ENCODE peak calls at places on chromosomes 3 and 15, in eight cellular contexts. T is AG04449; A is CD4-positive, alpha-beta T cell; K is kidney epithelial cell; J is adrenal gland; M is AG09309; Z is H9; C is NB4. H is an unnamed sample.

GRCh38 chr3:101807884-101808283 is 28.9 kb downstream of the NXPE3 start:
- DNase-seq in T (no peak), M (no peak), Z (no peak), J (no peak), C (no peak), A (no peak), K (no peak), H (no peak)

GRCh38 chr3:194572131-194572789 is 61.0 kb downstream of the TMEM44 start:
- DNase-seq in C (no peak), A (no peak), K (peak), Z (no peak), J (peak), M (peak), T (peak), H (no peak)

GRCh38 chr15:59885832-59886231 is 118.3 kb upstream of the FOXB1 start:
- DNase-seq in T (no peak), Z (no peak), M (no peak), A (no peak), K (no peak), J (no peak), C (peak), H (no peak)

GRCh38 chr3:124250053-124250452 is 258.1 kb upstream of the ROPN1 start:
- DNase-seq in J (no peak), A (no peak), T (no peak), C (no peak), M (no peak), Z (no peak), K (no peak), H (no peak)

GRCh38 chr15:43977072-43977884 is 150.5 kb downstream of the WDR76 start:
- DNase-seq in T (no peak), C (peak), M (no peak), K (no peak), J (no peak), Z (no peak), A (peak), H (no peak)

GRCh38 chr15:70447927-70448698 is 315.2 kb downstream of the UACA start:
- DNase-seq in J (peak), A (peak), M (no peak), Z (no peak), T (no peak), C (peak), K (no peak), H (no peak)

GRCh38 chr3:55527381-55527780 is 40.3 kb upstream of the WNT5A start:
- DNase-seq in K (no peak), J (no peak), T (no peak), C (no peak), Z (no peak), A (no peak), M (no peak), H (no peak)

GRCh38 chr3:143924522-143925381 is 46.9 kb upstream of the DIPK2A start:
- DNase-seq in T (no peak), Z (no peak), J (no peak), K (no peak), M (no peak), C (no peak), A (no peak), H (no peak)

GRCh38 chr3:152460936-152461335 is 192.2 kb downstream of the MBNL1 start:
- DNase-seq in K (no peak), C (no peak), J (no peak), Z (no peak), T (no peak), A (no peak), M (no peak), H (no peak)

GRCh38 chr3:181998828-181999227 is 287.1 kb downstream of the SOX2 start:
- DNase-seq in T (no peak), J (no peak), K (no peak), M (no peak), C (no peak), A (no peak), Z (no peak), H (no peak)

GRCh38 chr3:44883999-44884431 is 9.6 kb downstream of the TGM4 start:
- DNase-seq in K (peak), A (no peak), M (peak), C (peak), T (peak), Z (no peak), J (no peak), H (no peak)

GRCh38 chr3:27166888-27167287 is 202.3 kb downstream of the NEK10 start:
- DNase-seq in T (peak), J (no peak), K (peak), Z (no peak), M (peak), C (no peak), A (no peak), H (no peak)

GRCh38 chr3:155743616-155744015 is 1.3 kb downstream of the PLCH1 start:
- DNase-seq in M (no peak), Z (no peak), T (no peak), A (no peak), C (no peak), J (no peak), K (no peak), H (no peak)

GRCh38 chr15:92655178-92655995 is at the start of gene FAM174B:
- DNase-seq in C (no peak), Z (peak), T (no peak), J (no peak), K (no peak), M (no peak), A (no peak), H (peak)

GRCh38 chr3:73007992-73008712 is 11.5 kb downstream of the PPP4R2 start:
- DNase-seq in Z (no peak), J (no peak), M (no peak), T (no peak), K (no peak), C (no peak), A (no peak), H (no peak)

GRCh38 chr3:14222900-14223594 is 44.4 kb downstream of the LSM3 start:
- DNase-seq in K (no peak), J (no peak), A (no peak), T (no peak), C (no peak), M (no peak), Z (no peak), H (no peak)

GRCh38 chr15:68820205-68820588 is 498 bp downstream of the ANP32A start:
- DNase-seq in A (peak), J (peak), K (no peak), M (no peak), T (no peak), Z (no peak), C (peak), H (no peak)

GRCh38 chr15:52656412-52656811 is 22.8 kb downstream of the ATOSA start:
- DNase-seq in Z (no peak), M (no peak), T (no peak), C (no peak), K (no peak), A (no peak), J (no peak), H (no peak)

GRCh38 chr3:177827517-177828249 is 630.4 kb upstream of the TBL1XR1 start:
- DNase-seq in J (no peak), C (no peak), T (peak), A (no peak), Z (no peak), K (peak), M (peak), H (no peak)

GRCh38 chr15:24966364-24967103 is 11.7 kb downstream of the SNRPN start:
- DNase-seq in M (no peak), A (no peak), J (no peak), K (no peak), T (no peak), Z (no peak), C (no peak), H (no peak)

GRCh38 chr3:124701687-124702086 is 28.6 kb upstream of the UMPS start:
- DNase-seq in J (no peak), A (no peak), C (no peak), M (peak), T (peak), Z (no peak), K (peak), H (no peak)

GRCh38 chr15:38176155-38176554 is 76.5 kb upstream of the SPRED1 start:
- DNase-seq in T (peak), Z (no peak), M (peak), K (peak), C (peak), J (no peak), A (no peak), H (no peak)

GRCh38 chr3:36494461-36495109 is 114.3 kb downstream of the STAC start:
- DNase-seq in M (peak), J (no peak), Z (no peak), K (no peak), T (peak), A (no peak), C (peak), H (no peak)

GRCh38 chr3:175426805-175427204 is 567.7 kb downstream of the NAALADL2 start:
- DNase-seq in Z (no peak), K (no peak), M (no peak), C (no peak), T (no peak), J (no peak), A (no peak), H (no peak)

GRCh38 chr3:94036909-94037507 is 8.6 kb upstream of the STX19 start:
- DNase-seq in J (no peak), M (no peak), A (no peak), K (no peak), T (no peak), Z (no peak), C (peak), H (no peak)

GRCh38 chr15:79475312-79475711 is 43.2 kb downstream of the MINAR1 start:
- DNase-seq in C (no peak), M (peak), Z (no peak), J (no peak), T (peak), K (no peak), A (no peak), H (no peak)

GRCh38 chr15:70956196-70956595 is 63.6 kb downstream of the LRRC49 start:
- DNase-seq in Z (no peak), J (no peak), M (no peak), A (no peak), C (no peak), T (no peak), K (no peak), H (no peak)

GRCh38 chr3:21893250-21893649 is 142.2 kb upstream of the ZNF385D start:
- DNase-seq in J (no peak), K (no peak), Z (no peak), A (no peak), M (peak), C (no peak), T (no peak), H (no peak)

GRCh38 chr3:66544619-66545429 is 44.0 kb upstream of the LRIG1 start:
- DNase-seq in C (no peak), J (no peak), Z (no peak), K (no peak), A (no peak), T (no peak), M (no peak), H (no peak)

GRCh38 chr15:101024111-101024695 is 105.0 kb downstream of the LRRK1 start:
- DNase-seq in J (peak), Z (peak), C (no peak), K (no peak), M (no peak), A (no peak), T (no peak), H (no peak)

GRCh38 chr15:67175643-67176071 is 78.8 kb downstream of the AAGAB start:
- DNase-seq in T (no peak), K (peak), Z (no peak), J (peak), M (peak), A (no peak), C (peak), H (no peak)

GRCh38 chr3:71063768-71064287 is 519.7 kb downstream of the FOXP1 start:
- DNase-seq in J (no peak), K (no peak), T (no peak), M (no peak), A (peak), Z (no peak), C (peak), H (no peak)

GRCh38 chr3:135197246-135197645 is 402.2 kb downstream of the EPHB1 start:
- DNase-seq in M (no peak), A (no peak), J (no peak), K (no peak), T (no peak), C (no peak), Z (no peak), H (no peak)

GRCh38 chr3:65783117-65783516 is 255.6 kb downstream of the MAGI1 start:
- DNase-seq in M (no peak), J (no peak), Z (no peak), A (no peak), C (no peak), K (no peak), T (no peak), H (no peak)

GRCh38 chr15:53378096-53378620 is 381.3 kb downstream of the WDR72 start:
- DNase-seq in A (no peak), M (no peak), C (no peak), Z (no peak), J (no peak), K (no peak), T (no peak), H (no peak)

GRCh38 chr3:150300847-150301517 is 107.1 kb upstream of the TSC22D2 start:
- DNase-seq in T (no peak), C (no peak), A (no peak), Z (no peak), J (no peak), M (no peak), K (peak), H (no peak)

GRCh38 chr3:20039765-20040475 is at the start of gene KAT2B:
- DNase-seq in T (no peak), C (peak), K (no peak), A (peak), J (peak), M (no peak), Z (peak), H (no peak)

GRCh38 chr3:20039082-20039764 is 1.0 kb upstream of the KAT2B start:
- DNase-seq in A (no peak), M (no peak), K (no peak), T (no peak), J (no peak), Z (no peak), C (peak), H (no peak)

GRCh38 chr3:20041197-20041780 is 1.0 kb downstream of the KAT2B start:
- DNase-seq in K (no peak), T (no peak), C (peak), J (peak), A (peak), Z (peak), M (no peak), H (no peak)

GRCh38 chr3:20042331-20042730 is 2.1 kb downstream of the KAT2B start:
- DNase-seq in T (no peak), A (no peak), C (no peak), J (no peak), Z (no peak), K (no peak), M (no peak), H (no peak)

GRCh38 chr3:20040476-20041196 is 390 bp downstream of the KAT2B start:
- DNase-seq in M (no peak), A (peak), Z (peak), C (peak), T (no peak), K (no peak), J (peak), H (no peak)
- TF ChIP-seq CTCF in M (no peak), A (no peak), Z (peak), C (no peak), T (peak), K (peak), J (no peak), H (no peak)

DNA sequence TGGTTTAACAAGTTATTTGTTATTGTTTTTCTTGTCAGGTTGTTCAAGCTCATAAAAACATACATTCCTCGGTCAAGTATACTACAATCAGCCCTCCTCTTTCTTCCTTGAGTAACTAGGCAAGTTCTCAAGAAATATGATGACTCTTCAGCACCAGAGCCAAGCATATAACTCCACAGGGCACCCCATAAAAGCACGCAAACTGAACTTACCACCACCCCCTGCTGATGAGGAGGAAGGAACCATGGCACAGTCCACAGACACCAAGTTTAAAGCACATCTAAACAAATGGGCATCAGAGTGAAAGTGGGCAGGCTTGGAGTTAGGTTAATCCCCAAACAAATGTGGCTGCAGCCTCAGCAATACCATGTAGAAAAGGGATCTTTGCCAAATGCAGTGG is 5.3 kb downstream of the IP6K2 start:
- DNase-seq in M (no peak), C (peak), A (no peak), K (no peak), J (no peak), Z (no peak), T (no peak), H (no peak)
- TF ChIP-seq CTCF in M (no peak), C (no peak), A (no peak), K (no peak), J (no peak), Z (no peak), T (no peak), H (no peak)

GRCh38 chr15:75097939-75098338 is 74.5 kb downstream of the PPCDC start:
- DNase-seq in J (no peak), Z (no peak), T (no peak), C (no peak), M (no peak), A (no peak), K (no peak), H (no peak)
- TF ChIP-seq CTCF in J (no peak), Z (no peak), T (no peak), C (no peak), M (no peak), A (no peak), K (no peak), H (no peak)

GRCh38 chr15:33766329-33766728 is 202.0 kb upstream of the CHRM5 start:
- DNase-seq in A (no peak), J (no peak), T (no peak), C (no peak), M (no peak), K (no peak), Z (no peak), H (no peak)
- TF ChIP-seq CTCF in A (no peak), J (peak), T (no peak), C (no peak), M (peak), K (peak), Z (no peak), H (no peak)

GRCh38 chr3:184040010-184040409 is 8.5 kb downstream of the HTR3D start:
- DNase-seq in J (peak), T (no peak), Z (peak), M (peak), K (no peak), C (peak), A (no peak), H (no peak)

GRCh38 chr3:184039414-184039813 is 7.9 kb downstream of the HTR3D start:
- DNase-seq in C (peak), T (no peak), J (no peak), Z (no peak), A (no peak), K (no peak), M (no peak), H (peak)

GRCh38 chr3:184042617-184043016 is 10.2 kb upstream of the HTR3C start:
- DNase-seq in T (no peak), J (no peak), A (no peak), Z (no peak), C (no peak), M (no peak), K (no peak), H (no peak)

DNA sequence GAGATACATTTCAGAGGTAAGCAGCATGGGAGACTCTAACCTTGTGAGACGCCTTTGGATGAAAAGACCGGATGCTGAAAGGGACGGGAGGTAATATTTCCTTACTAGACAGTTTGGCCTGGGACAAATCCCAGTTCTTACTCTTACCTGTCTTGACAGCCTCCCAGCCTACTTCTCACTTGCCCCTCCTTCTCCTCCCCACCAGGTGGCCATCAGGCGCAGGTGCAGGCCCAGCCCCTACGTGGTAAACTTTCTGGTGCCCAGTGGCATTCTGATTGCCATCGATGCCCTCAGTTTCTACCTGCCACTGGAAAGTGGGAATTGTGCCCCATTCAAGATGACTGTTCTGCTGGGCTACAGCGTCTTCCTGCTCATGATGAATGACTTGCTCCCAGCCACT is 6.3 kb downstream of the HTR3D start:
- DNase-seq in M (no peak), A (no peak), T (no peak), J (no peak), C (no peak), K (no peak), Z (no peak), H (no peak)
- TF ChIP-seq CTCF in M (no peak), A (no peak), T (no peak), J (no peak), C (no peak), K (no peak), Z (peak), H (no peak)

GRCh38 chr3:9930804-9931418 is 2.7 kb upstream of the CRELD1 start:
- DNase-seq in M (no peak), K (no peak), A (no peak), T (no peak), J (no peak), Z (no peak), C (peak), H (no peak)
- TF ChIP-seq CTCF in M (no peak), K (no peak), A (no peak), T (no peak), J (no peak), Z (peak), C (no peak), H (peak)

DNA sequence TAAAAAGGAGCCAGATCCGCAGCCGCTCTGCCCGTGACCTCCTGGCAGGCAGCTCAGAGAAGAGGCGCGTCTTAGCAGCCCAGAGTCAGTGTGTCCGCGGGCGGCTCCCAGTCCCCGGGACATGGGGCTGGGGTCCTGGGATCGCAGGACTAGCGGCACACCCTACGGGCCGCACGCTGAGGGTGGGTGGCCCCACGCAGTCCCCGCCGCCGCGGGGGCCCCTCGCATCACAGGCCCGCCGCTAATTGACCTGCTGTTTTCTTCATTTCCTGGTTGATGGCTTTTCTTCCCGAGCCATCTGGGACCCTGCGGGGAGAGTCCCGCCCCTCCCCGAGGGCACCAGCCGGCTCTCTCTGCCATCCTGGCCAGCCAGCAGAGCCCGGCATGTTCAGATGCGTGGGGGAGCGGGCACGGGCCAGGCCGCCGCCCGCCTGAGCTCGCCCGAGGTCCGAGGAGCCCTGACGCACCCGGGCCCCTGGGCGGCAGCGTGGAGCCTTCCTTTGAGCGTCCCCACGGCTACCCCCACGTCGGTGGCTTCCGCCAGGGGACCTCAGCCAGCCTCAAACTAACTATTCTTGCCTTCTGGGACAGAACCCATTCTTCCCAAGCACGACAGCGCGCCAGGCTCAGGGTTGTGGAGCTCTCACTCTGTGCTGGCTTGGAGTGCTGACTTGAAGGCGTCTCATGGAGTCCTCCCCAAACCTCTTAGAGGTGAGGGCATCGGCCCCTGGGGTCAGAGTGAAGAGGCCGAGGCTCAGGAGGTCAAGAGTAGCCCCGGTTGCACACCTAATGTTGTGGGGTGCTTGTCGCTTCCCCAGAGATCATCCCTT is 34.6 kb upstream of the CACNA2D3 start:
- DNase-seq in M (no peak), K (no peak), T (no peak), A (no peak), Z (peak), C (no peak), J (no peak), H (no peak)
- TF ChIP-seq CTCF in M (no peak), K (no peak), T (no peak), A (no peak), Z (no peak), C (no peak), J (no peak), H (no peak)

H was measured in D721Med.